ENCODE peak calls at places on chromosome 17, in eight cellular contexts. W, V, Q, Z, L, J, S and O are unnamed samples.

GRCh38 chr17:77968788-77969187 is 10.3 kb downstream of the TNRC6C start:
- DNase-seq in W (no peak), V (no peak), Q (peak; percentile 20), Z (no peak), L (no peak), J (no peak), S (no peak), O (no peak)

GRCh38 chr17:6755731-6756184 is at the start of gene XAF1:
- DNase-seq in W (peak; percentile 27), V (peak; percentile 46), Q (peak; percentile 25), Z (peak; percentile 40), L (no peak), J (peak; percentile 54), S (no peak), O (peak; percentile 49)

GRCh38 chr17:61547113-61547512 is 43.9 kb downstream of the NACA2 start:
- DNase-seq in W (no peak), V (no peak), Q (no peak), Z (no peak), L (no peak), J (no peak), S (no peak), O (no peak)

GRCh38 chr17:63479495-63480184 is 2.8 kb downstream of the ACE start:
- DNase-seq in W (no peak), V (no peak), Q (no peak), Z (no peak), L (no peak), J (no peak), S (no peak), O (no peak)

GRCh38 chr17:58303981-58304734 is 23.4 kb upstream of the MPO start:
- DNase-seq in W (peak; percentile 36), V (peak; percentile 52), Q (no peak), Z (no peak), L (peak; percentile 93), J (no peak), S (no peak), O (peak; percentile 73)

GRCh38 chr17:43316522-43317142 is 82.2 kb upstream of the ARL4D start:
- DNase-seq in W (peak; percentile 43), V (no peak), Q (no peak), Z (no peak), L (no peak), J (no peak), S (no peak), O (no peak)

GRCh38 chr17:57553525-57553924 is 191.6 kb downstream of the CCDC182 start:
- DNase-seq in W (no peak), V (no peak), Q (no peak), Z (no peak), L (no peak), J (no peak), S (no peak), O (peak; percentile 81)

GRCh38 chr17:2929881-2930533 is 133.4 kb downstream of the OR1D5 start:
- DNase-seq in W (peak; percentile 66), V (peak; percentile 71), Q (no peak), Z (no peak), L (peak; percentile 83), J (no peak), S (no peak), O (no peak)

GRCh38 chr17:16435951-16436886 is 20.8 kb downstream of the TRPV2 start:
- DNase-seq in W (no peak), V (no peak), Q (no peak), Z (no peak), L (no peak), J (no peak), S (no peak), O (no peak)

GRCh38 chr17:40110026-40110425 is 9.6 kb upstream of the NR1D1 start:
- DNase-seq in W (no peak), V (no peak), Q (no peak), Z (no peak), L (no peak), J (no peak), S (no peak), O (no peak)

GRCh38 chr17:57577751-57578607 is 167.1 kb downstream of the CCDC182 start:
- DNase-seq in W (peak; percentile 38), V (no peak), Q (peak; percentile 29), Z (no peak), L (no peak), J (peak; percentile 45), S (peak; percentile 25), O (no peak)

GRCh38 chr17:35129154-35129972 is 7.9 kb downstream of the FNDC8 start:
- DNase-seq in W (no peak), V (no peak), Q (no peak), Z (no peak), L (no peak), J (no peak), S (no peak), O (no peak)

GRCh38 chr17:4988168-4988567 is 693 bp upstream of the CAMTA2 start:
- DNase-seq in W (no peak), V (no peak), Q (no peak), Z (no peak), L (no peak), J (peak; percentile 54), S (no peak), O (no peak)

GRCh38 chr17:51992864-51993413 is 165.6 kb downstream of the CA10 start:
- DNase-seq in W (no peak), V (no peak), Q (no peak), Z (no peak), L (no peak), J (no peak), S (no peak), O (no peak)

GRCh38 chr17:42846594-42847280 is 2.4 kb downstream of the AOC2 start:
- DNase-seq in W (peak; percentile 32), V (no peak), Q (no peak), Z (no peak), L (no peak), J (no peak), S (no peak), O (no peak)

GRCh38 chr17:79607941-79608728 is 2.7 kb downstream of the RBFOX3 start:
- DNase-seq in W (peak; percentile 3), V (no peak), Q (no peak), Z (no peak), L (no peak), J (peak; percentile 45), S (no peak), O (no peak)

GRCh38 chr17:77609553-77610517 is 348.7 kb upstream of the TNRC6C start:
- DNase-seq in W (peak; percentile 6), V (no peak), Q (peak; percentile 21), Z (peak; percentile 43), L (no peak), J (no peak), S (no peak), O (no peak)

DNA sequence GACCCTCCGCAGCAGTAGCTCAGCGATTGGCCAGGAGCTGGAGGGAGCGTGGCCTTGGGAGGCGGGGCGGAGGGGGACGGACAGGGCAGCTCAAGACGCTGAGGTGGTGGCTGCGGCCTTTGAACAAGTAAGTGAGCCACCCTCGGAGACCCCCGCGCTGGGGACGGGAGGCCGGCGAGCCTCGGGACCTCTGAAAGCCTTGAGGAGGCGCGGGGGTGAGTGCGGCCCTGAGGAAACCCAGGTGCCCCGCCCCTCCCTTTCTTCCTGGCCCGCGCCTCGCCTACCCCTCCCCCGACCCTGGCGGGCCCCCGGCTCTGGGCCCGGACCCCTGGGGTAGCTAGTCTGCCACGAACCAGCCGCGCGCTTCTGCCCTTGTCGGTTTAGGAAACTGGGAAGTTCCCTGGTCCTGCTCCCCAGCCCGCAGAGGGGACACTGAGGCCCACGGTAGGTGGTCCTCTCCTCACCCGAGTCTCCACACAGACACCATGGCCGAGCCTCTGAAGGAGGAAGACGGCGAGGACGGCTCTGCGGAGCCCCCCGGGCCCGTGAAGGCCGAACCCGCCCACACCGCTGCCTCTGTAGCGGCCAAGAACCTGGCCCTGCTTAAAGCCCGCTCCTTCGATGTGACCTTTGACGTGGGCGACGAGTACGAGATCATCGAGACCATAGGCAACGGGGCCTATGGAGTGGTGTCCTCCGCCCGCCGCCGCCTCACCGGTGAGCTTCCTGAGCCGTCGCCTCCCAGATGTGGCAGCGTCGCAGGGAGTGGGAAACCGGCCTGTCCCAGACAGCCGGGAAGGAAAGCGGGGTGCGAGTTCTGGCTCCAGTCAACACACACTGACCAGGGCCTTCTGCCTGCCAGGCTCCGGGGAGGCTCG is at the start of gene MAPK7:
- DNase-seq in W (no peak), V (no peak), Q (peak; percentile 25), Z (no peak), L (no peak), J (no peak), S (no peak), O (peak; percentile 57)
- TF ChIP-seq POLR2A in W (no peak), V (no peak), Q (no peak), Z (no peak), L (peak; percentile 13), J (peak; percentile 30), S (peak; percentile 53), O (no peak)

GRCh38 chr17:82214012-82214628 is 1.5 kb upstream of the CCDC57 start:
- DNase-seq in W (no peak), V (no peak), Q (no peak), Z (no peak), L (no peak), J (no peak), S (no peak), O (no peak)

GRCh38 chr17:82215972-82216300 is 3.3 kb upstream of the CCDC57 start:
- DNase-seq in W (no peak), V (no peak), Q (no peak), Z (no peak), L (no peak), J (no peak), S (no peak), O (no peak)

GRCh38 chr17:82215095-82215971 is 2.7 kb upstream of the CCDC57 start:
- DNase-seq in W (no peak), V (no peak), Q (no peak), Z (no peak), L (peak; percentile 68), J (no peak), S (no peak), O (peak; percentile 76)

GRCh38 chr17:82213251-82214011 is 789 bp upstream of the CCDC57 start:
- DNase-seq in W (no peak), V (no peak), Q (no peak), Z (no peak), L (peak; percentile 97), J (no peak), S (no peak), O (peak; percentile 51)

GRCh38 chr17:82212331-82213250 is at the start of gene CCDC57:
- DNase-seq in W (peak; percentile 85), V (peak; percentile 87), Q (peak; percentile 58), Z (no peak), L (peak; percentile 92), J (peak; percentile 83), S (peak; percentile 63), O (peak; percentile 89)
- TF ChIP-seq POLR2A in W (peak; percentile 49), V (no peak), Q (peak; percentile 70), Z (peak; percentile 68), L (peak; percentile 65), J (peak; percentile 66), S (no peak), O (peak; percentile 45)

GRCh38 chr17:75012320-75013076 is at the start of gene MRPL58:
- DNase-seq in W (peak; percentile 82), V (peak; percentile 84), Q (peak; percentile 71), Z (peak; percentile 60), L (peak; percentile 95), J (peak; percentile 87), S (peak; percentile 53), O (peak; percentile 93)
- TF ChIP-seq POLR2A in W (peak; percentile 74), V (no peak), Q (peak; percentile 19), Z (peak; percentile 99), L (peak; percentile 79), J (no peak), S (no peak), O (peak; percentile 77)

DNA sequence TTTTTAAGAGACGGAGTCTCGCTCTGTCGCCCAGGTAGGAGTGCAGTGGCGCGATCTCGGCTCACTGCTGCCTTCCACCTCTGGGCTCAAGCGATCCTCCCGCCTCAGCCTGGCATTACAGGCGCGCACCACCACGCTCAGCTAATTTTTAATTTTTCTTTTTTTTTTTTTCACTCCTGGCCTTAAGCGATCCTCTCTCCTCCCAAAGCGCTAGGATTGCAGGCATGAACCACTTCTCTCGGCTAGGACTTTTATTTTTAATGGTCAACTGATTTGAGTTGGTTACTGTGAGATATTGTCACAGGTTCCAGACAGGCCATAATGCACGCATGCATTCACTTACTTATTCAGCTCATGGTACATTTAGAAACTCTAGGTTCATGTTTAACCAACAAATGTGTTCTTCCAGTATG is 888 bp downstream of the PIGW start:
- DNase-seq in W (no peak), V (no peak), Q (no peak), Z (no peak), L (no peak), J (no peak), S (no peak), O (no peak)
- TF ChIP-seq POLR2A in W (no peak), V (no peak), Q (no peak), Z (no peak), L (no peak), J (no peak), S (no peak), O (no peak)